ENCODE peak calls at places on chromosome 17, in four cellular contexts. L is NCI-H1930; G is activated naive CD8-positive, alpha-beta T cell treated with anti-CD3 and anti-CD28 coated beads, Interleukin-2, amount 50 U/mL, for 24 hours; C is NCI-H526 treated with DMSO at 0.1 percent for 48 hours. B is an unnamed sample.

GRCh38 chr17:77019955-77020379 is 120.8 kb upstream of the SEC14L1 start:
- DNase-seq in G (no peak), L (no peak), C (no peak), B (no peak)

GRCh38 chr17:67606471-67606870 is 111.3 kb upstream of the NOL11 start:
- DNase-seq in G (no peak), L (no peak), C (no peak), B (no peak)

GRCh38 chr17:59111539-59111938 is 4.9 kb upstream of the TRIM37 start:
- DNase-seq in C (no peak), L (no peak), G (no peak), B (no peak)

GRCh38 chr17:78426293-78426879 is 47.9 kb downstream of the PGS1 start:
- DNase-seq in G (no peak), C (no peak), L (no peak), B (no peak)

GRCh38 chr17:9829343-9829742 is 3.6 kb downstream of the GLP2R start:
- DNase-seq in G (no peak), C (no peak), L (no peak), B (no peak)

GRCh38 chr17:32020943-32021617 is 13.9 kb downstream of the LRRC37B start:
- DNase-seq in L (no peak), C (no peak), G (no peak), B (no peak)

GRCh38 chr17:43549496-43549895 is 3.4 kb upstream of the ETV4 start:
- DNase-seq in C (peak; percentile 93), G (no peak), L (no peak), B (no peak)

GRCh38 chr17:40349477-40350409 is 14.8 kb downstream of the GJD3 start:
- DNase-seq in L (no peak), G (no peak), C (no peak), B (no peak)

GRCh38 chr17:14308965-14309879 is 8.3 kb downstream of the HS3ST3B1 start:
- DNase-seq in L (peak; percentile 87), G (peak; percentile 92), C (peak; percentile 90), B (no peak)

GRCh38 chr17:10295728-10296343 is 77.0 kb downstream of the MYH13 start:
- DNase-seq in G (peak; percentile 39), C (peak; percentile 21), L (peak; percentile 14), B (no peak)

GRCh38 chr17:64214950-64215349 is 48.1 kb downstream of the TEX2 start:
- DNase-seq in C (no peak), L (no peak), G (no peak), B (no peak)

GRCh38 chr17:66165537-66166123 is 26.3 kb downstream of the CEP112 start:
- DNase-seq in C (peak; percentile 8), G (peak; percentile 7), L (peak; percentile 13), B (peak; percentile 4)

GRCh38 chr17:72706396-72706981 is 386.0 kb downstream of the SLC39A11 start:
- DNase-seq in G (no peak), C (no peak), L (no peak), B (no peak)

GRCh38 chr17:11898526-11899235 is 98.6 kb downstream of the ZNF18 start:
- DNase-seq in C (no peak), G (no peak), L (no peak), B (no peak)

GRCh38 chr17:34377078-34377823 is 14.2 kb upstream of the CCL1 start:
- DNase-seq in C (no peak), G (no peak), L (no peak), B (no peak)

GRCh38 chr17:36001862-36002603 is 680 bp upstream of the CCL15 start:
- DNase-seq in L (no peak), C (no peak), G (no peak), B (no peak)

GRCh38 chr17:60640503-60640902 is 37.1 kb upstream of the BCAS3 start:
- DNase-seq in L (no peak), C (no peak), G (no peak), B (peak; percentile 11)

GRCh38 chr17:45093444-45094110 is 32.5 kb downstream of the NMT1 start:
- DNase-seq in L (no peak), G (no peak), C (no peak), B (no peak)